ENCODE peak calls at places on chromosome 16, in nine cellular contexts. Y is activated CD8-positive, alpha-beta memory T cell treated with anti-CD3 and anti-CD28 coated beads, Interleukin-2, amount 50 U/mL, for 4 hours; H is NT2/D1; N is breast epithelium; W is transverse colon; G is BE2C; E is cerebellar cortex; K is retina; O is AG09309. B is an unnamed sample.
A peak's percentile ranks its signal among the peaks of the same experiment; 100 is the strongest.

GRCh38 chr16:11010576-11011221 is 66.3 kb downstream of the CLEC16A start:
- DNase-seq in Y (no peak), H (no peak), N (no peak), W (no peak), G (no peak), E (no peak), K (no peak), O (no peak), B (no peak)

GRCh38 chr16:73071131-73071940 is 23.4 kb upstream of the ZFHX3 start:
- DNase-seq in Y (no peak), H (no peak), N (no peak), W (peak; percentile 72), G (peak; percentile 85), E (no peak), K (peak; percentile 83), O (no peak), B (no peak)

GRCh38 chr16:67475051-67475450 is 5.9 kb downstream of the ATP6V0D1 start:
- DNase-seq in Y (no peak), H (no peak), N (no peak), W (peak; percentile 73), G (no peak), E (no peak), K (no peak), O (no peak), B (no peak)

GRCh38 chr16:67017810-67018488 is 11.0 kb upstream of the CBFB start:
- DNase-seq in Y (peak; percentile 84), H (peak; percentile 89), N (peak; percentile 52), W (peak; percentile 87), G (peak; percentile 92), E (peak; percentile 87), K (peak; percentile 64), O (peak; percentile 59), B (peak; percentile 36)

GRCh38 chr16:74771656-74772315 is 2.8 kb downstream of the FA2H start:
- DNase-seq in Y (no peak), H (no peak), N (no peak), W (no peak), G (no peak), E (no peak), K (no peak), O (no peak), B (no peak)

GRCh38 chr16:1002399-1003161 is 21.0 kb downstream of the SOX8 start:
- DNase-seq in Y (peak; percentile 86), H (peak; percentile 39), N (peak; percentile 62), W (peak; percentile 42), G (peak; percentile 51), E (no peak), K (no peak), O (peak; percentile 35), B (no peak)

GRCh38 chr16:57115504-57116182 is 23.3 kb downstream of the CPNE2 start:
- DNase-seq in Y (no peak), H (peak; percentile 57), N (no peak), W (no peak), G (no peak), E (peak; percentile 18), K (peak; percentile 82), O (no peak), B (peak; percentile 7)

GRCh38 chr16:31256466-31256865 is 3.3 kb upstream of the ITGAM start:
- DNase-seq in Y (no peak), H (no peak), N (no peak), W (no peak), G (no peak), E (no peak), K (no peak), O (no peak), B (no peak)

GRCh38 chr16:57781349-57781740 is 20.9 kb downstream of the KIFC3 start:
- DNase-seq in Y (no peak), H (no peak), N (no peak), W (no peak), G (no peak), E (no peak), K (no peak), O (no peak), B (no peak)

GRCh38 chr16:84925092-84925772 is 86.1 kb downstream of the ZDHHC7 start:
- DNase-seq in Y (peak; percentile 76), H (peak; percentile 23), N (no peak), W (peak; percentile 64), G (peak; percentile 66), E (peak; percentile 22), K (no peak), O (no peak), B (no peak)

B was measured in NCI-H446 treated with DMSO at 0.1 percent for 48 hours.